ENCODE peak calls at places on chromosomes 2 and 18, in five cellular contexts. One of them, this sample, is unnamed.

GRCh38 chr2:112092286-112093041 is 37.4 kb downstream of the TMEM87B start:
- DNase-seq in IMR-90: peak; percentile 83
- DNase-seq in H9: no peak
- DNase-seq in neuronal stem cell: no peak
- DNase-seq in mesenchymal stem cell: peak; percentile 72
- DNase-seq in this sample: peak; percentile 44

GRCh38 chr2:11498543-11499034 is 32.6 kb upstream of the E2F6 start:
- DNase-seq in IMR-90: no peak
- DNase-seq in H9: no peak
- DNase-seq in neuronal stem cell: no peak
- DNase-seq in mesenchymal stem cell: no peak
- DNase-seq in this sample: no peak

GRCh38 chr2:224041554-224041953 is 2.5 kb upstream of the SERPINE2 start:
- DNase-seq in IMR-90: no peak
- DNase-seq in H9: no peak
- DNase-seq in neuronal stem cell: no peak
- DNase-seq in mesenchymal stem cell: no peak
- DNase-seq in this sample: no peak

GRCh38 chr2:172921538-172922236 is 154.0 kb upstream of the MAP3K20 start:
- DNase-seq in IMR-90: peak; percentile 78
- DNase-seq in H9: no peak
- DNase-seq in neuronal stem cell: no peak
- DNase-seq in mesenchymal stem cell: peak; percentile 75
- DNase-seq in this sample: no peak

GRCh38 chr2:161546635-161547034 is 77.6 kb upstream of the SLC4A10 start:
- DNase-seq in IMR-90: no peak
- DNase-seq in H9: no peak
- DNase-seq in neuronal stem cell: no peak
- DNase-seq in mesenchymal stem cell: no peak
- DNase-seq in this sample: no peak

GRCh38 chr18:11974741-11975325 is 6.5 kb upstream of the IMPA2 start:
- DNase-seq in IMR-90: no peak
- DNase-seq in H9: no peak
- DNase-seq in neuronal stem cell: no peak
- DNase-seq in mesenchymal stem cell: no peak
- DNase-seq in this sample: no peak

GRCh38 chr18:55588876-55589595 is 1.0 kb upstream of the TCF4 start:
- DNase-seq in IMR-90: peak; percentile 19
- DNase-seq in H9: no peak
- DNase-seq in neuronal stem cell: no peak
- DNase-seq in mesenchymal stem cell: peak; percentile 36
- DNase-seq in this sample: no peak

GRCh38 chr18:48007955-48008701 is 77.7 kb upstream of the SMAD2 start:
- DNase-seq in IMR-90: no peak
- DNase-seq in H9: peak; percentile 91
- DNase-seq in neuronal stem cell: peak; percentile 80
- DNase-seq in mesenchymal stem cell: peak; percentile 25
- DNase-seq in this sample: peak; percentile 71

GRCh38 chr18:36153203-36153602 is 23.5 kb downstream of the ELP2 start:
- DNase-seq in IMR-90: peak; percentile 97
- DNase-seq in H9: no peak
- DNase-seq in neuronal stem cell: no peak
- DNase-seq in mesenchymal stem cell: peak; percentile 67
- DNase-seq in this sample: no peak

GRCh38 chr2:3243804-3244203 is 133.8 kb downstream of the EIPR1 start:
- DNase-seq in IMR-90: no peak
- DNase-seq in H9: peak; percentile 61
- DNase-seq in neuronal stem cell: no peak
- DNase-seq in mesenchymal stem cell: no peak
- DNase-seq in this sample: no peak

GRCh38 chr2:217289909-217290283 is 430.0 kb upstream of the TNP1 start:
- DNase-seq in IMR-90: peak; percentile 69
- DNase-seq in H9: no peak
- DNase-seq in neuronal stem cell: peak; percentile 32
- DNase-seq in mesenchymal stem cell: peak; percentile 64
- DNase-seq in this sample: no peak

GRCh38 chr2:123366438-123366837 is 658.6 kb upstream of the CNTNAP5 start:
- DNase-seq in IMR-90: no peak
- DNase-seq in H9: no peak
- DNase-seq in neuronal stem cell: no peak
- DNase-seq in mesenchymal stem cell: no peak
- DNase-seq in this sample: no peak

GRCh38 chr2:112888350-112888749 is 22.6 kb upstream of the IL37 start:
- DNase-seq in IMR-90: no peak
- DNase-seq in H9: no peak
- DNase-seq in neuronal stem cell: no peak
- DNase-seq in mesenchymal stem cell: no peak
- DNase-seq in this sample: no peak

GRCh38 chr2:70132244-70133126 is 45.2 kb downstream of the PCBP1 start:
- DNase-seq in IMR-90: peak; percentile 63
- DNase-seq in H9: no peak
- DNase-seq in neuronal stem cell: no peak
- DNase-seq in mesenchymal stem cell: peak; percentile 78
- DNase-seq in this sample: peak; percentile 69

GRCh38 chr2:142965464-142965863 is 88.0 kb downstream of the KYNU start:
- DNase-seq in IMR-90: peak; percentile 78
- DNase-seq in H9: no peak
- DNase-seq in neuronal stem cell: no peak
- DNase-seq in mesenchymal stem cell: peak; percentile 82
- DNase-seq in this sample: no peak

GRCh38 chr18:49193252-49193651 is 242.5 kb upstream of the SMAD7 start:
- DNase-seq in IMR-90: no peak
- DNase-seq in H9: no peak
- DNase-seq in neuronal stem cell: no peak
- DNase-seq in mesenchymal stem cell: no peak
- DNase-seq in this sample: no peak

GRCh38 chr2:39416172-39416571 is 20.9 kb downstream of the MAP4K3 start:
- DNase-seq in IMR-90: peak; percentile 56
- DNase-seq in H9: no peak
- DNase-seq in neuronal stem cell: no peak
- DNase-seq in mesenchymal stem cell: no peak
- DNase-seq in this sample: no peak

GRCh38 chr2:106144621-106145331 is 49.3 kb downstream of the UXS1 start:
- DNase-seq in IMR-90: no peak
- DNase-seq in H9: no peak
- DNase-seq in neuronal stem cell: no peak
- DNase-seq in mesenchymal stem cell: no peak
- DNase-seq in this sample: no peak

GRCh38 chr2:119430023-119430498 is 1.6 kb upstream of the TMEM37 start:
- DNase-seq in IMR-90: no peak
- DNase-seq in H9: peak; percentile 26
- DNase-seq in neuronal stem cell: no peak
- DNase-seq in mesenchymal stem cell: no peak
- DNase-seq in this sample: no peak

GRCh38 chr2:119431155-119431975 is at the start of gene TMEM37:
- DNase-seq in IMR-90: peak; percentile 15
- DNase-seq in H9: peak; percentile 88
- DNase-seq in neuronal stem cell: peak; percentile 80
- DNase-seq in mesenchymal stem cell: peak; percentile 79
- DNase-seq in this sample: peak; percentile 73

GRCh38 chr2:119433636-119434327 is 2.1 kb downstream of the TMEM37 start:
- DNase-seq in IMR-90: no peak
- DNase-seq in H9: peak; percentile 22
- DNase-seq in neuronal stem cell: no peak
- DNase-seq in mesenchymal stem cell: no peak
- DNase-seq in this sample: no peak

GRCh38 chr2:119432882-119433522 is 1.3 kb downstream of the TMEM37 start:
- DNase-seq in IMR-90: no peak
- DNase-seq in H9: peak; percentile 46
- DNase-seq in neuronal stem cell: no peak
- DNase-seq in mesenchymal stem cell: no peak
- DNase-seq in this sample: no peak

DNA sequence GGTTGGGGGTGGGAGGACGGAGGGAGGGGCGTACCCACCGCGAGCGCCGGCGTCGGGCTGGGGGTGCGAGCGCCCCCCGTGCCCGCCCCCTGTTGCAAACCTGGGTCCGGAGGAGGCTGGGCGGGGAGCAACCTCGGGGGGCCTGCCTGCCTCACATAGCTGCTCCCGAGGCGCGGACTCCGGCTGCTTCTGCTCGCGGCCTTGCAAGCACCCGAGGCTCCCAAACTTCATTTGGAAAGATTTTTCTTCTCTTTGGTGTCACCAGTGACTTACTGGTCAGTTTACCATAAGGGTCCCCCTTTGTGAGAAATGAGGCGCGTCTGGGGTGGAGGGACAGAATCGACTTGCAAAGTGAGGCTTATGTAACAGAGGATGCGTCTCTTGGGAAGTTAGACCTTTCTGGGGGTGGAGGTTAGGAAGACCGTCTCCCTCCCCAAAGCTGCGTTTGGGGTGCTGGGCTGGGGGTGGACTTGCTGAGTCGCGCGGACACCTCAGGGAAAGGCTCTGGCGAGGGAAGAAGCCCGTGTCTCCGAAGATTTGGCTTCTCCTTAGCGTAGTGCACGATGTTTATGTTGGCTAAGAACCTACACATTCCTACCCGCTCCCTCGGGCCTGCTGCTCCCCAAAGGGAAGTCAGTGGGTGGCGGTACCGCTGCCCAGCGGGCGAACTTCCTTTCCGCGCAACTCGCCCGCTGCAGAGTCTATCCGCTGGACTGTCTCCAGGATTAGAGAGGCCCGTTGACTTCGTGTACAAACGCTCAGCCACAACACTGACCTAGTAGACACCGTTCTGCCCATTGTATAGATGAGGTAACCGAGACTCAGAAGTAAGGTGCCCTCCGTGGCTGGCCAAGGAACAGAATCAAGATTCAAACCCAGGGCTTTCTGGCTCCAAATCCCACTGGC is 575 bp downstream of the TMEM37 start:
- DNase-seq in IMR-90: peak; percentile 9
- DNase-seq in H9: peak; percentile 35
- DNase-seq in neuronal stem cell: no peak
- DNase-seq in mesenchymal stem cell: peak; percentile 21
- DNase-seq in this sample: no peak
- H2BK120ac ChIP-seq in IMR-90: no peak overlapping the region
- H2BK120ac ChIP-seq in H9: no peak overlapping the region
- H2BK120ac ChIP-seq in neuronal stem cell: peak overlapping the region; percentile 17
- H2BK120ac ChIP-seq in mesenchymal stem cell: peak overlapping the region; percentile 36
- H2BK120ac ChIP-seq in this sample: peak overlapping the region; percentile 73

DNA sequence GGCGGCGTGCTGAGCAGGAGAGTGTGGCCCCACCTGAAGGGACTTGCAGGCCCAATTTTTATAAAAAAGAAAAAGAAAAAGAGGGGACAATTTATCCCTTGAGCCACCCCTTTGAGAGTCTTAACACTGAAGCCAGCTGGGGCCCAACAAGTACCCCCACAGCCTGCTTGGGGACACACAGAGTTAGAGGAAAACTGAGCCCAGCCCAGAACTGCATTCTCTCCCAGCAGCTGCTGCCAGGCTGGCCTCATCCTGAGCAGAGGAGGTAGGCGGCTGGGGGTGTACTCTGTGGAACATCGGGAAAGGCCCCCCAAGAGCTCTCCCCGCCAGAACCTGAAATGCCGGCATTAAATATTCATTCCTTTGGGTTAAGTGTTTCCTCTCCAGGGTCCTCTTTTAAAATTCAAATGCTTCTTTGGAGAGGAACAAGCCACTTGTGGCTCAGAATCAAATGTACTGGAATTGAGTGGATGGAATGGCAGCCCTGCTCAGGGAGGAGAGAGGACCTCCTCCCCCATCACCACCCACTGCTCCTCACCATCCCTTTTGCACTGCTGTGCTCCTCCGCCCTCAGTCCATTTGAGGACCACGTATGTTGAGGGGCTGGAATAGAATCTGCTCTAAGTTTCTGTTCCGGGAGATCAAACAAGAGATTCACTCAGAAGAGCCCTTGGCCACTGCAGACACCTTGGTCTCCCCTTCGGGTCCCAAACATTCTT is 45.6 kb downstream of the C1QL2 start:
- DNase-seq in IMR-90: no peak
- DNase-seq in H9: peak; percentile 55
- DNase-seq in neuronal stem cell: no peak
- DNase-seq in mesenchymal stem cell: no peak
- DNase-seq in this sample: no peak
- H2BK120ac ChIP-seq in IMR-90: no peak overlapping the region
- H2BK120ac ChIP-seq in H9: no peak overlapping the region
- H2BK120ac ChIP-seq in neuronal stem cell: no peak overlapping the region
- H2BK120ac ChIP-seq in mesenchymal stem cell: no peak overlapping the region
- H2BK120ac ChIP-seq in this sample: no peak overlapping the region

DNA sequence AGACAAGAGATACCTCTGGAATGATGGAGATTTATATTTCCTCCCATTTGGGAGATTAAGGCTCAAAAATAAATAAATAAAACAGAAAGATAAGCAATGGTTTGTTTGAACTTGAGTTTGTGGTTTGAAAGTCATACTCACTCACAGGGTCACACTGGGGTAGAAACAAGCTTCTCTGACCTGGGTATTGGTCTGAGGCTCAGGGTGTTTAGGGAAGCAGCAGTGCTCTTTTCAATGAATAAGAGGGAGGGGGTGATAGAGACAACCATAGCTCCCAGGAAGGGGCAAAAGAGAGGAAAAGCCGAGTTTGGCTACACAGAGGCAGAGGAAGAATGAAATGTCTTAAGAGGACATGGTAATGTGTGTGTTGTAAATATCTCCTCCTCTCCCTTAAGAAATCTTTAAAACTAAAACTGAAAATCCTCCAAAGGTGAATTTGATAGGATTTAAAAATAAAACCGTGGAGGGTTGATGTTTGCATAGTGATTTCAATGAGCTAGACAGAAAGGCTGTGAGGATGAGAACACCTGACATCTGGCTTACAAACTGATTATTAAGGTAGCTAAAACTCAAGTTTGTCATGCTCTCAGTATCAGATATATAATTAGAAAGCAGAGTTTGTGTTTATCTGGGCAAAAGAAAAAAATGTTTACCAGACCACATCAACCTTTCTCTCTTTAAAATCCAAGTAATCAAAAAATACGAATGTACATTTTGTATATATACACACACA is 159.9 kb upstream of the TMEFF2 start:
- DNase-seq in IMR-90: no peak
- DNase-seq in H9: no peak
- DNase-seq in neuronal stem cell: no peak
- DNase-seq in mesenchymal stem cell: no peak
- DNase-seq in this sample: no peak
- H2BK120ac ChIP-seq in IMR-90: no peak overlapping the region
- H2BK120ac ChIP-seq in H9: no peak overlapping the region
- H2BK120ac ChIP-seq in neuronal stem cell: no peak overlapping the region
- H2BK120ac ChIP-seq in mesenchymal stem cell: no peak overlapping the region
- H2BK120ac ChIP-seq in this sample: no peak overlapping the region

DNA sequence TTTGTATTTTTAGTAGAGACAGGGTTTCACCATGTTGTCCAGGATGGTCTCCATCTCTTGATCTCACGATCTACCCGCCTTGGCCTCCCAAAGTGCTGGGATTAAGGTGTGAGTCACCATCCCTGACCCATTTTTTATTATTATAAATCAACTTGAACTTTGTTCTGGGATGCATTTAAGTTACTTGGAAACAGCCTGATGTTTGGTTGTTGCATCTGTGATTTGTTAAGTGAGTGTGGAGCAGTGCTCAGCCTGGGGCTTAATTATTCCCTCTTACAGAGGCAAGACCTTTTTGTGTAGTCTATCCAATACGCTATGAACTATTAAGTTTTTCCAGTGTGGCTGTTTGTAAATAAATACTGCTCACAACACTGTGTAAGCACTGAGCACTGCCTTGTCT is 32.6 kb downstream of the MTA3 start:
- DNase-seq in IMR-90: peak; percentile 3
- DNase-seq in H9: no peak
- DNase-seq in neuronal stem cell: no peak
- DNase-seq in mesenchymal stem cell: no peak
- DNase-seq in this sample: no peak
- H2BK120ac ChIP-seq in IMR-90: no peak overlapping the region
- H2BK120ac ChIP-seq in H9: no peak overlapping the region
- H2BK120ac ChIP-seq in neuronal stem cell: no peak overlapping the region
- H2BK120ac ChIP-seq in mesenchymal stem cell: no peak overlapping the region
- H2BK120ac ChIP-seq in this sample: no peak overlapping the region

GRCh38 chr2:153536105-153536504 is 57.5 kb upstream of the RPRM start:
- DNase-seq in IMR-90: no peak
- DNase-seq in H9: no peak
- DNase-seq in neuronal stem cell: no peak
- DNase-seq in mesenchymal stem cell: no peak
- DNase-seq in this sample: no peak

GRCh38 chr2:153532160-153532559 is 53.6 kb upstream of the RPRM start:
- DNase-seq in IMR-90: no peak
- DNase-seq in H9: peak; percentile 45
- DNase-seq in neuronal stem cell: no peak
- DNase-seq in mesenchymal stem cell: no peak
- DNase-seq in this sample: no peak
- H2BK120ac ChIP-seq in IMR-90: no peak overlapping the region
- H2BK120ac ChIP-seq in H9: no peak overlapping the region
- H2BK120ac ChIP-seq in neuronal stem cell: no peak overlapping the region
- H2BK120ac ChIP-seq in mesenchymal stem cell: no peak overlapping the region
- H2BK120ac ChIP-seq in this sample: no peak overlapping the region

This sample was measured in trophoblast cell.